ENCODE peak calls at places on chromosomes 7 and 10, in ten cellular contexts. One of them, this sample, is unnamed.

GRCh38 chr7:30683839-30684238 is 1.6 kb upstream of the CRHR2 start:
- DNase-seq in lung: no peak
- DNase-seq in RKO: no peak
- DNase-seq in fibroblast of lung: no peak
- DNase-seq in esophagus muscularis mucosa: no peak
- DNase-seq in stimulated activated naive CD4-positive, alpha-beta T cell: no peak
- DNase-seq in memory B cell: no peak
- DNase-seq in LoVo: no peak
- DNase-seq in EL: no peak
- DNase-seq in smooth muscle cell of the brain vasculature: no peak
- DNase-seq in this sample: no peak

GRCh38 chr7:107286751-107287621 is 118.2 kb downstream of the HBP1 start:
- DNase-seq in lung: no peak
- DNase-seq in RKO: no peak
- DNase-seq in fibroblast of lung: no peak
- DNase-seq in esophagus muscularis mucosa: no peak
- DNase-seq in stimulated activated naive CD4-positive, alpha-beta T cell: no peak
- DNase-seq in memory B cell: no peak
- DNase-seq in LoVo: no peak
- DNase-seq in EL: no peak
- DNase-seq in smooth muscle cell of the brain vasculature: no peak
- DNase-seq in this sample: no peak

GRCh38 chr10:4344544-4344994 is 481.4 kb upstream of the AKR1E2 start:
- DNase-seq in lung: peak
- DNase-seq in RKO: peak
- DNase-seq in fibroblast of lung: peak
- DNase-seq in esophagus muscularis mucosa: no peak
- DNase-seq in stimulated activated naive CD4-positive, alpha-beta T cell: no peak
- DNase-seq in memory B cell: no peak
- DNase-seq in LoVo: peak
- DNase-seq in EL: peak
- DNase-seq in smooth muscle cell of the brain vasculature: peak
- DNase-seq in this sample: peak

GRCh38 chr10:80497187-80498038 is 40.3 kb upstream of the SH2D4B start:
- DNase-seq in lung: peak
- DNase-seq in RKO: no peak
- DNase-seq in fibroblast of lung: peak
- DNase-seq in esophagus muscularis mucosa: no peak
- DNase-seq in stimulated activated naive CD4-positive, alpha-beta T cell: no peak
- DNase-seq in memory B cell: no peak
- DNase-seq in LoVo: no peak
- DNase-seq in EL: peak
- DNase-seq in smooth muscle cell of the brain vasculature: no peak
- DNase-seq in this sample: no peak

GRCh38 chr7:15972767-15973362 is 286.4 kb upstream of the MEOX2 start:
- DNase-seq in lung: no peak
- DNase-seq in RKO: no peak
- DNase-seq in fibroblast of lung: peak
- DNase-seq in esophagus muscularis mucosa: no peak
- DNase-seq in stimulated activated naive CD4-positive, alpha-beta T cell: no peak
- DNase-seq in memory B cell: no peak
- DNase-seq in LoVo: no peak
- DNase-seq in EL: peak
- DNase-seq in smooth muscle cell of the brain vasculature: no peak
- DNase-seq in this sample: no peak

GRCh38 chr7:867406-868188 is 8.8 kb upstream of the GET4 start:
- DNase-seq in lung: no peak
- DNase-seq in RKO: no peak
- DNase-seq in fibroblast of lung: peak
- DNase-seq in esophagus muscularis mucosa: no peak
- DNase-seq in stimulated activated naive CD4-positive, alpha-beta T cell: no peak
- DNase-seq in memory B cell: no peak
- DNase-seq in LoVo: no peak
- DNase-seq in EL: peak
- DNase-seq in smooth muscle cell of the brain vasculature: no peak
- DNase-seq in this sample: peak

GRCh38 chr7:8423057-8423456 is 10.4 kb upstream of the NXPH1 start:
- DNase-seq in lung: no peak
- DNase-seq in RKO: peak
- DNase-seq in fibroblast of lung: no peak
- DNase-seq in esophagus muscularis mucosa: no peak
- DNase-seq in stimulated activated naive CD4-positive, alpha-beta T cell: no peak
- DNase-seq in memory B cell: no peak
- DNase-seq in LoVo: no peak
- DNase-seq in EL: no peak
- DNase-seq in smooth muscle cell of the brain vasculature: no peak
- DNase-seq in this sample: no peak

GRCh38 chr10:122706467-122706866 is 6.8 kb upstream of the C10orf120 start:
- DNase-seq in lung: no peak
- DNase-seq in RKO: no peak
- DNase-seq in fibroblast of lung: no peak
- DNase-seq in esophagus muscularis mucosa: no peak
- DNase-seq in stimulated activated naive CD4-positive, alpha-beta T cell: no peak
- DNase-seq in memory B cell: no peak
- DNase-seq in LoVo: no peak
- DNase-seq in EL: no peak
- DNase-seq in smooth muscle cell of the brain vasculature: no peak
- DNase-seq in this sample: no peak

GRCh38 chr10:104766341-104766740 is 125.3 kb downstream of the SORCS3 start:
- DNase-seq in lung: no peak
- DNase-seq in RKO: peak
- DNase-seq in fibroblast of lung: no peak
- DNase-seq in esophagus muscularis mucosa: no peak
- DNase-seq in stimulated activated naive CD4-positive, alpha-beta T cell: no peak
- DNase-seq in memory B cell: no peak
- DNase-seq in LoVo: peak
- DNase-seq in EL: peak
- DNase-seq in smooth muscle cell of the brain vasculature: no peak
- DNase-seq in this sample: peak

GRCh38 chr7:80859272-80859970 is 59.4 kb downstream of the SEMA3C start:
- DNase-seq in lung: no peak
- DNase-seq in RKO: no peak
- DNase-seq in fibroblast of lung: peak
- DNase-seq in esophagus muscularis mucosa: peak
- DNase-seq in stimulated activated naive CD4-positive, alpha-beta T cell: no peak
- DNase-seq in memory B cell: no peak
- DNase-seq in LoVo: no peak
- DNase-seq in EL: peak
- DNase-seq in smooth muscle cell of the brain vasculature: no peak
- DNase-seq in this sample: no peak

GRCh38 chr7:142939226-142939910 is at the start of gene LLCFC1:
- DNase-seq in lung: no peak
- DNase-seq in RKO: no peak
- DNase-seq in fibroblast of lung: no peak
- DNase-seq in esophagus muscularis mucosa: no peak
- DNase-seq in stimulated activated naive CD4-positive, alpha-beta T cell: no peak
- DNase-seq in memory B cell: no peak
- DNase-seq in LoVo: no peak
- DNase-seq in EL: no peak
- DNase-seq in smooth muscle cell of the brain vasculature: no peak
- DNase-seq in this sample: no peak

GRCh38 chr10:124642076-124642710 is 102.0 kb downstream of the FAM53B start:
- DNase-seq in lung: peak
- DNase-seq in RKO: no peak
- DNase-seq in fibroblast of lung: no peak
- DNase-seq in esophagus muscularis mucosa: no peak
- DNase-seq in stimulated activated naive CD4-positive, alpha-beta T cell: no peak
- DNase-seq in memory B cell: no peak
- DNase-seq in LoVo: no peak
- DNase-seq in EL: no peak
- DNase-seq in smooth muscle cell of the brain vasculature: no peak
- DNase-seq in this sample: no peak

GRCh38 chr10:99172130-99172738 is 63.4 kb downstream of the HPSE2 start:
- DNase-seq in lung: no peak
- DNase-seq in RKO: peak
- DNase-seq in fibroblast of lung: peak
- DNase-seq in esophagus muscularis mucosa: no peak
- DNase-seq in stimulated activated naive CD4-positive, alpha-beta T cell: no peak
- DNase-seq in memory B cell: no peak
- DNase-seq in LoVo: peak
- DNase-seq in EL: peak
- DNase-seq in smooth muscle cell of the brain vasculature: no peak
- DNase-seq in this sample: no peak

GRCh38 chr7:148344406-148344805 is 246.2 kb upstream of the C7orf33 start:
- DNase-seq in lung: no peak
- DNase-seq in RKO: no peak
- DNase-seq in fibroblast of lung: no peak
- DNase-seq in esophagus muscularis mucosa: no peak
- DNase-seq in stimulated activated naive CD4-positive, alpha-beta T cell: no peak
- DNase-seq in memory B cell: no peak
- DNase-seq in LoVo: no peak
- DNase-seq in EL: no peak
- DNase-seq in smooth muscle cell of the brain vasculature: no peak
- DNase-seq in this sample: no peak